ENCODE peak calls at places on chromosomes 5 and 9, in eight cellular contexts. L is IMR-90, M is body of pancreas, X is ovary, J is sigmoid colon, T is stomach, P is breast epithelium, H is Peyer's patch. S is an unnamed sample. For H3K4me1, the result is how much of the 10 kb centered on the place peaks cover.

GRCh38 chr5:6452622-6453504 is 4.2 kb downstream of the UBE2QL1 start:
- DNase-seq in L (no peak), M (peak), X (no peak), J (no peak), T (no peak), P (no peak), H (no peak), S (no peak)

GRCh38 chr9:61673664-61674381 is 484.0 kb downstream of the SPATA31A7 start:
- DNase-seq in L (no peak), M (no peak), X (no peak), J (no peak), T (no peak), P (no peak), H (peak), S (no peak)

GRCh38 chr5:156354571-156354970 is 27.6 kb downstream of the SGCD start:
- DNase-seq in L (peak), M (no peak), X (no peak), J (no peak), T (no peak), P (no peak), H (no peak), S (no peak)

GRCh38 chr9:1726993-1727759 is 288.0 kb upstream of the SMARCA2 start:
- DNase-seq in L (no peak), M (no peak), X (no peak), J (no peak), T (no peak), P (no peak), H (no peak), S (no peak)

GRCh38 chr5:120684213-120684612 is 220.1 kb downstream of the PRR16 start:
- DNase-seq in L (peak), M (no peak), X (no peak), J (no peak), T (no peak), P (no peak), H (no peak), S (no peak)

GRCh38 chr9:117189121-117189520 is 225.7 kb downstream of the ASTN2 start:
- DNase-seq in L (peak), M (no peak), X (no peak), J (no peak), T (no peak), P (no peak), H (no peak), S (no peak)

GRCh38 chr5:172229904-172230303 is 35.9 kb downstream of the EFCAB9 start:
- DNase-seq in L (no peak), M (no peak), X (no peak), J (no peak), T (no peak), P (no peak), H (no peak), S (no peak)

GRCh38 chr5:135318037-135318436 is 81.0 kb downstream of the MACROH2A1 start:
- DNase-seq in L (no peak), M (no peak), X (peak), J (no peak), T (peak), P (no peak), H (no peak), S (no peak)

GRCh38 chr5:140565780-140566095 is 1.1 kb downstream of the SLC35A4 start:
- DNase-seq in L (no peak), M (no peak), X (no peak), J (no peak), T (no peak), P (no peak), H (no peak), S (no peak)

GRCh38 chr9:109017061-109017460 is 3.8 kb upstream of the CTNNAL1 start:
- DNase-seq in L (peak), M (peak), X (no peak), J (no peak), T (no peak), P (no peak), H (no peak), S (no peak)

GRCh38 chr5:135394095-135394494 is 4.9 kb downstream of the MACROH2A1 start:
- DNase-seq in L (no peak), M (no peak), X (no peak), J (no peak), T (no peak), P (no peak), H (no peak), S (no peak)

GRCh38 chr9:7140401-7140800 is 382.6 kb downstream of the KDM4C start:
- DNase-seq in L (no peak), M (no peak), X (no peak), J (no peak), T (no peak), P (no peak), H (no peak), S (no peak)

GRCh38 chr5:17217421-17218352 is at the start of gene BASP1:
- DNase-seq in L (peak), M (peak), X (peak), J (peak), T (peak), P (no peak), H (peak), S (peak)

GRCh38 chr5:125227333-125228075 is 481.1 kb upstream of the ZNF608 start:
- DNase-seq in L (peak), M (peak), X (no peak), J (no peak), T (no peak), P (no peak), H (no peak), S (no peak)

GRCh38 chr5:177595991-177596774 is 3.7 kb upstream of the B4GALT7 start:
- DNase-seq in L (no peak), M (no peak), X (no peak), J (peak), T (no peak), P (no peak), H (peak), S (peak)

GRCh38 chr9:120351106-120351505 is 228.9 kb downstream of the CDK5RAP2 start:
- DNase-seq in L (no peak), M (no peak), X (no peak), J (no peak), T (no peak), P (no peak), H (no peak), S (no peak)

GRCh38 chr9:34884732-34885131 is 73.4 kb upstream of the PHF24 start:
- DNase-seq in L (no peak), M (no peak), X (no peak), J (no peak), T (no peak), P (no peak), H (no peak), S (no peak)

GRCh38 chr5:21807953-21808352 is 1045.2 kb downstream of the CDH12 start:
- DNase-seq in L (peak), M (no peak), X (no peak), J (no peak), T (no peak), P (no peak), H (no peak), S (no peak)

GRCh38 chr9:119544492-119544891 is 175.3 kb upstream of the BRINP1 start:
- DNase-seq in L (no peak), M (no peak), X (no peak), J (no peak), T (no peak), P (no peak), H (no peak), S (no peak)

GRCh38 chr5:67183859-67184258 is 12.7 kb downstream of the CD180 start:
- DNase-seq in L (no peak), M (no peak), X (no peak), J (no peak), T (no peak), P (no peak), H (no peak), S (no peak)

GRCh38 chr5:113059232-113059805 is 82.7 kb downstream of the DCP2 start:
- DNase-seq in L (peak), M (no peak), X (no peak), J (no peak), T (no peak), P (no peak), H (no peak), S (no peak)

GRCh38 chr5:149576021-149576420 is 5.3 kb upstream of the ARHGEF37 start:
- DNase-seq in L (no peak), M (no peak), X (no peak), J (no peak), T (no peak), P (no peak), H (no peak), S (no peak)

GRCh38 chr9:69292078-69292477 is 32.9 kb upstream of the ENTREP1 start:
- DNase-seq in L (no peak), M (no peak), X (no peak), J (no peak), T (no peak), P (no peak), H (no peak), S (no peak)

GRCh38 chr9:79829566-79830347 is 258.0 kb downstream of the TLE4 start:
- DNase-seq in L (no peak), M (no peak), X (no peak), J (no peak), T (no peak), P (no peak), H (no peak), S (no peak)

GRCh38 chr5:124057815-124058231 is 545.8 kb downstream of the CSNK1G3 start:
- DNase-seq in L (no peak), M (no peak), X (no peak), J (no peak), T (no peak), P (no peak), H (no peak), S (no peak)

GRCh38 chr9:119273984-119274665 is 95.1 kb downstream of the BRINP1 start:
- DNase-seq in L (no peak), M (no peak), X (no peak), J (no peak), T (no peak), P (no peak), H (no peak), S (no peak)

GRCh38 chr9:103364753-103365152 is 369.6 kb downstream of the CYLC2 start:
- DNase-seq in L (no peak), M (no peak), X (no peak), J (no peak), T (no peak), P (no peak), H (no peak), S (no peak)

GRCh38 chr5:124979174-124979573 is 232.7 kb upstream of the ZNF608 start:
- DNase-seq in L (peak), M (no peak), X (no peak), J (no peak), T (no peak), P (no peak), H (no peak), S (peak)

GRCh38 chr5:10660720-10661387 is 97.0 kb downstream of the ANKRD33B start:
- DNase-seq in L (no peak), M (no peak), X (no peak), J (peak), T (peak), P (no peak), H (no peak), S (no peak)

GRCh38 chr5:72071906-72072305 is 35.4 kb upstream of the MAP1B start:
- DNase-seq in L (no peak), M (no peak), X (no peak), J (no peak), T (no peak), P (no peak), H (no peak), S (no peak)

GRCh38 chr9:91740713-91741112 is 209.3 kb downstream of the ROR2 start:
- DNase-seq in L (peak), M (peak), X (peak), J (peak), T (no peak), P (no peak), H (peak), S (no peak)

GRCh38 chr5:167049043-167049663 is 1242.3 kb upstream of the WWC1 start:
- DNase-seq in L (no peak), M (peak), X (no peak), J (no peak), T (peak), P (no peak), H (peak), S (no peak)

GRCh38 chr9:105835721-105836120 is 141.4 kb downstream of the TMEM38B start:
- DNase-seq in L (peak), M (peak), X (no peak), J (no peak), T (no peak), P (no peak), H (no peak), S (no peak)

GRCh38 chr5:1103505-1104326 is 8.1 kb downstream of the SLC12A7 start:
- DNase-seq in L (no peak), M (peak), X (peak), J (peak), T (peak), P (peak), H (peak), S (peak)

GRCh38 chr5:1100652-1101574 is 10.9 kb downstream of the SLC12A7 start:
- DNase-seq in L (no peak), M (no peak), X (no peak), J (no peak), T (no peak), P (no peak), H (no peak), S (peak)

GRCh38 chr5:1104327-1105006 is 7.4 kb downstream of the SLC12A7 start:
- DNase-seq in L (no peak), M (no peak), X (no peak), J (no peak), T (no peak), P (no peak), H (no peak), S (no peak)

GRCh38 chr5:1101991-1102713 is 9.7 kb downstream of the SLC12A7 start:
- DNase-seq in L (peak), M (no peak), X (no peak), J (peak), T (no peak), P (no peak), H (no peak), S (peak)

GRCh38 chr5:1103093-1103492 is 8.8 kb downstream of the SLC12A7 start:
- DNase-seq in L (peak), M (no peak), X (no peak), J (no peak), T (no peak), P (no peak), H (no peak), S (no peak)
- TF ChIP-seq POLR2A in L (no peak), M (no peak), X (no peak), J (no peak), T (no peak), P (no peak), H (no peak), S (no peak)

GRCh38 chr5:119307170-119307569 is 48.6 kb upstream of the TNFAIP8 start:
- DNase-seq in L (no peak), M (no peak), X (no peak), J (no peak), T (no peak), P (no peak), H (no peak), S (no peak)
- H3K4me1 ChIP-seq in L (under half), M (under half), X (under half), J (under half), T (under half), P (under half), H (under half), S (half or more)

DNA sequence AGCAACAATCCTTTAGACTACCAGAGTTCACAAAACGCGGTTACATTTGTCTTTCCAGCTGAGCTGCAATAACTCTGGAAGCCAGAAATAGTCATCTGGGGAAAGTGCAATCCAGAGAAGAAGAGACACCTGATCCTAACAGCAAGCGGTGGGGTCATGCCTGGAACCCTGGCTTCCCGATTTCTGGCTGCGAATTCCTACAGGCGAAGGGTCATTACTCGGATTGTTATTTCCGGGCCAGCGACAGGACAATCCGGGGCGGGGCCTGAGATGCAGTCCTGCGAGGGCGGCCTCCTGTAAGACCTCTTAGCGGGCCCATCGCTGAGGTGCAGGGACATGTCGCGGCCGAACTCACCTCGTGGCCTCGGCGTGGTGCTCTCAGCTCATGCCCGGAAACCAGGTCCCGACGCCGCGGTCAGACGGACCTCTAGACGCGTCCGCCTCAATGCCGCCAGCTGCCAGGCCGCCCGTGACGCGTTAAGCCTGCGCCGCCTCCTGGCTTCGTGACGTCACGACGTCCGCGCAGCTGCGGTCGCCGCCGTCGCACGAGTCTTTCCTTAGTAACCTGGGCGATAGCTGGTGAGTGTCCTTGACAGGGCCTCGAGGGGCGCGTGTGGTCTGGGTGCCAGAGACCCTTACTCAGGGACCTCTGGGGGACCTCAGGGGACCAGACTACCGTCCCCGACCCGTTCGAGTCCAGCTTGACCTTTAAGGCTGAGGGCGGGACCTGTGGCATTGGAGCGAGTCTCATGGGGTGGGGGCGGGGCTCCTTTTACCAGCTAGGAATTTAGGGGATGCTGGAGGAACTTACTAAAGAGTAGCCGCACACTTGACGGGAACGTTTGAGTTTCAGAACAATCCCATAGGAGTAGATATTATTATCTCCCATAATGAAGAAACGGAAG is at the start of the genes MRRF and RBM18:
- DNase-seq in L (peak), M (peak), X (peak), J (peak), T (peak), P (peak), H (peak), S (peak)
- TF ChIP-seq POLR2A in L (peak), M (peak), X (peak), J (peak), T (no peak), P (peak), H (peak), S (no peak)

DNA sequence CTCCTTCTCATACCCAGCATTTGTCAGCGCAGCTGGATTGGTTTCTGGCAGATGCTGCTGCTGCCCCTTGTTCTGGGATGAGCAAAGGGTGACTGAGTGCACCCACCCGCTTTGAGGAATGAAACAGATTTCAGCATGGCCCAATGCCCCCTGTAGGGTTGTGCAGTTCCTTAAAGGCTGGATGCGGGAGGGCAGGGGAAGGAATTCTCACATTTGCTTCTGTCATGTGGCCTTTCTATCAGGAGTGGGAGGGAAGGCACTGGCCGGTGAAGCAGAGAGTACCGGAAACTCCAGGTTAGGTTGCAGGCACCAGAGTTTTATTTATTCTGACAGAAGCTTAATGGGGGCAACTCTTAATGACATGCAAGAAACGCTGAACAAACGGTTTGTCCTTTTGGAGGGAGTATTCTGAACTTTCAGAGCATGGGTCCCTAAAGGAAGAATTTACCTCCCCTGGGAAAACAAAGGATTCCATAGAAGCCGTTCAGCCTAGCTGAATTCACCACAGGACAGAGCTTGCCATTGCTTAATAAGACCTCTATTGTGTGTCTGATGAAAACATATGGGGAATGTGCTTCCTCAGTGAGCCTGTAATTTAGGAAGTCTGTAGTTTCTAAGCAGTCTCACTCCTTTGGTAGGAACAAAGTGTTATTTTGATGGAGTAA is 44.1 kb upstream of the EQTN start:
- DNase-seq in L (no peak), M (no peak), X (no peak), J (no peak), T (no peak), P (no peak), H (no peak), S (no peak)
- H3K4me1 ChIP-seq in L (under half), M (under half), X (under half), J (under half), T (under half), P (under half), H (half or more), S (under half)

GRCh38 chr9:70601000-70601929 is 186.8 kb upstream of the KLF9 start:
- DNase-seq in L (peak), M (peak), X (peak), J (peak), T (peak), P (peak), H (peak), S (peak)
- TF ChIP-seq POLR2A in L (peak), M (peak), X (no peak), J (no peak), T (no peak), P (no peak), H (no peak), S (no peak)

GRCh38 chr5:14167211-14167845 is 24.2 kb downstream of the TRIO start:
- DNase-seq in L (peak), M (no peak), X (no peak), J (no peak), T (no peak), P (no peak), H (no peak), S (no peak)

GRCh38 chr5:14165375-14166091 is 22.4 kb downstream of the TRIO start:
- DNase-seq in L (peak), M (no peak), X (no peak), J (no peak), T (no peak), P (no peak), H (no peak), S (no peak)

GRCh38 chr5:14168139-14168792 is 25.1 kb downstream of the TRIO start:
- DNase-seq in L (peak), M (no peak), X (no peak), J (no peak), T (no peak), P (no peak), H (no peak), S (no peak)

GRCh38 chr5:14164764-14165163 is 21.6 kb downstream of the TRIO start:
- DNase-seq in L (no peak), M (no peak), X (no peak), J (no peak), T (no peak), P (no peak), H (no peak), S (no peak)

GRCh38 chr5:14166437-14166836 is 23.3 kb downstream of the TRIO start:
- DNase-seq in L (no peak), M (no peak), X (no peak), J (no peak), T (no peak), P (no peak), H (no peak), S (no peak)
- H3K4me1 ChIP-seq in L (under half), M (under half), X (under half), J (half or more), T (under half), P (under half), H (under half), S (under half)

S was measured in upper lobe of left lung.